ENCODE peak calls at places on chromosome 7, in ten cellular contexts. K is GM06990, C is A549, A is chondrocyte, J is endodermal cell, U is MCF 10A, W is lower lobe of right lung, Q is heart left ventricle, I is HL-60, G is choroid plexus epithelial cell. M is an unnamed sample.

GRCh38 chr7:65307651-65308299 is 65.9 kb upstream of the ZNF92 start:
- DNase-seq in K (peak), C (peak), A (no peak), J (peak), U (peak), W (no peak), Q (no peak), I (peak), G (peak), M (peak)

GRCh38 chr7:33062023-33062781 is at the start of gene NT5C3A:
- DNase-seq in K (no peak), C (no peak), A (peak), J (peak), U (peak), W (no peak), Q (peak), I (no peak), G (peak), M (peak)

GRCh38 chr7:140160308-140160707 is 16.5 kb downstream of the KDM7A start:
- DNase-seq in K (no peak), C (no peak), A (no peak), J (peak), U (no peak), W (no peak), Q (no peak), I (no peak), G (no peak), M (peak)

GRCh38 chr7:23184709-23185354 is 3.0 kb downstream of the NUP42 start:
- DNase-seq in K (no peak), C (peak), A (no peak), J (peak), U (peak), W (no peak), Q (no peak), I (no peak), G (peak), M (peak)

GRCh38 chr7:424301-424935 is 95.2 kb downstream of the PDGFA start:
- DNase-seq in K (no peak), C (no peak), A (peak), J (no peak), U (no peak), W (no peak), Q (no peak), I (no peak), G (no peak), M (no peak)

GRCh38 chr7:107035446-107035845 is 9.1 kb upstream of the PRKAR2B start:
- DNase-seq in K (no peak), C (peak), A (no peak), J (no peak), U (peak), W (no peak), Q (no peak), I (no peak), G (peak), M (no peak)

GRCh38 chr7:127350586-127350985 is 41.9 kb downstream of the ZNF800 start:
- DNase-seq in K (no peak), C (no peak), A (no peak), J (no peak), U (no peak), W (no peak), Q (no peak), I (no peak), G (no peak), M (no peak)

GRCh38 chr7:91598791-91599190 is 281.7 kb downstream of the MTERF1 start:
- DNase-seq in K (no peak), C (no peak), A (no peak), J (no peak), U (no peak), W (no peak), Q (no peak), I (no peak), G (no peak), M (no peak)

GRCh38 chr7:38229386-38229785 is 44.0 kb downstream of the TARP start:
- DNase-seq in K (no peak), C (no peak), A (no peak), J (no peak), U (peak), W (no peak), Q (no peak), I (no peak), G (peak), M (no peak)

GRCh38 chr7:101243786-101244384 is 996 bp downstream of the FIS1 start:
- DNase-seq in K (no peak), C (no peak), A (no peak), J (peak), U (no peak), W (no peak), Q (peak), I (no peak), G (peak), M (no peak)

GRCh38 chr7:27128776-27129728 is 1.5 kb downstream of the HOXA4 start:
- DNase-seq in K (no peak), C (no peak), A (no peak), J (peak), U (no peak), W (no peak), Q (no peak), I (no peak), G (no peak), M (no peak)

GRCh38 chr7:84704380-84704779 is 482.5 kb downstream of the SEMA3D start:
- DNase-seq in K (no peak), C (peak), A (no peak), J (peak), U (no peak), W (no peak), Q (no peak), I (no peak), G (no peak), M (no peak)

GRCh38 chr7:29140873-29141468 is 5.4 kb downstream of the CPVL start:
- DNase-seq in K (no peak), C (no peak), A (no peak), J (no peak), U (peak), W (no peak), Q (no peak), I (peak), G (peak), M (peak)

GRCh38 chr7:24817339-24817738 is 60.1 kb upstream of the GSDME start:
- DNase-seq in K (no peak), C (no peak), A (no peak), J (no peak), U (no peak), W (no peak), Q (no peak), I (no peak), G (no peak), M (no peak)

GRCh38 chr7:149197675-149198074 is 2.3 kb downstream of the ZNF282 start:
- DNase-seq in K (no peak), C (no peak), A (no peak), J (no peak), U (peak), W (no peak), Q (no peak), I (no peak), G (no peak), M (no peak)

GRCh38 chr7:86961686-86962085 is 97.8 kb downstream of the ELAPOR2 start:
- DNase-seq in K (no peak), C (no peak), A (no peak), J (peak), U (no peak), W (no peak), Q (no peak), I (no peak), G (no peak), M (no peak)

GRCh38 chr7:50145801-50146338 is 52.8 kb upstream of the ZPBP start:
- DNase-seq in K (peak), C (no peak), A (no peak), J (no peak), U (no peak), W (no peak), Q (no peak), I (no peak), G (no peak), M (no peak)

GRCh38 chr7:82506702-82507101 is 63.1 kb upstream of the CACNA2D1 start:
- DNase-seq in K (no peak), C (no peak), A (no peak), J (peak), U (no peak), W (no peak), Q (no peak), I (no peak), G (peak), M (peak)

GRCh38 chr7:47581821-47582747 is at the start of gene TNS3:
- DNase-seq in K (no peak), C (peak), A (no peak), J (peak), U (no peak), W (peak), Q (peak), I (no peak), G (peak), M (peak)

GRCh38 chr7:76048668-76048988 is 722 bp downstream of the MDH2 start:
- DNase-seq in K (no peak), C (peak), A (no peak), J (peak), U (peak), W (peak), Q (no peak), I (no peak), G (no peak), M (no peak)
- TF ChIP-seq CTCF in K (peak), C (no peak), A (peak), J (peak), U (peak), W (no peak), Q (no peak), I (no peak), G (peak), M (no peak)

DNA sequence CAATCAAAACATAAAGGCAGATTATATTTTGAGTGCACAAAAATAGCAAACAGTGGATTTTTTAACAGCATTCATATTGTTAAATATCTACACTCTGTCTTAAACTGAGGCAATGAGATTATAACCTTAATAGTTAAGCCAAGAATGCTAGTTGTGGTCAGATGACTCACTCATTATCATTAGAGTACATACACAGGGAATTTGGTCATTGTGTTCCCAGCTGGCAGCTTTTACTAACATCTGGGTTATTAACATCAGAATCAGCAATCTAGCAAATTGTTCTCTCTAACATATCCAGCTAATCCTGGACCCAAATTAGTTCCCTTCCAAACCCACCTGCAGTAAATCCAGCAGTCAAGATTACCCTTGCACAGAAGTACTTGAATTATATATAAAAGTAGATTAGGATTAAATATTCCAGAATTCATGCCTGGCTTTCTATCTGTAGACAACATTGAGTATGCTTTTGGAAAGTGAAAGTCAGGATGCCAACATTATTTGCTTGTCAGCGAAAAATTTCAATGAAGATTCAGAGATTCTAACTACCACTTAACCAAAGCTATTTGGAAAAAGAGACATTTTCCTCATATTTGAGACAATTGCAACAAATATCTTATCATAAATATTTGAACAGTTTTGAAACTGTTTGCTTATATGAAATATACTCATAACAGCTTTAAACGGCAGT is 1035.6 kb upstream of the PHF14 start:
- DNase-seq in K (no peak), C (no peak), A (no peak), J (no peak), U (peak), W (no peak), Q (no peak), I (no peak), G (peak), M (peak)
- TF ChIP-seq CTCF in K (no peak), C (no peak), A (no peak), J (no peak), U (no peak), W (no peak), Q (no peak), I (no peak), G (no peak), M (no peak)

GRCh38 chr7:96241834-96242233 is 80.1 kb downstream of the SLC25A13 start:
- DNase-seq in K (no peak), C (no peak), A (no peak), J (no peak), U (no peak), W (no peak), Q (no peak), I (no peak), G (peak), M (no peak)

GRCh38 chr7:96244992-96245292 is 77.0 kb downstream of the SLC25A13 start:
- DNase-seq in K (no peak), C (no peak), A (no peak), J (no peak), U (no peak), W (no peak), Q (no peak), I (no peak), G (no peak), M (no peak)

GRCh38 chr7:96246972-96247371 is 74.9 kb downstream of the SLC25A13 start:
- DNase-seq in K (no peak), C (no peak), A (no peak), J (no peak), U (no peak), W (no peak), Q (no peak), I (no peak), G (no peak), M (no peak)

GRCh38 chr7:96248405-96248804 is 73.5 kb downstream of the SLC25A13 start:
- DNase-seq in K (no peak), C (no peak), A (no peak), J (no peak), U (no peak), W (no peak), Q (no peak), I (no peak), G (no peak), M (no peak)

DNA sequence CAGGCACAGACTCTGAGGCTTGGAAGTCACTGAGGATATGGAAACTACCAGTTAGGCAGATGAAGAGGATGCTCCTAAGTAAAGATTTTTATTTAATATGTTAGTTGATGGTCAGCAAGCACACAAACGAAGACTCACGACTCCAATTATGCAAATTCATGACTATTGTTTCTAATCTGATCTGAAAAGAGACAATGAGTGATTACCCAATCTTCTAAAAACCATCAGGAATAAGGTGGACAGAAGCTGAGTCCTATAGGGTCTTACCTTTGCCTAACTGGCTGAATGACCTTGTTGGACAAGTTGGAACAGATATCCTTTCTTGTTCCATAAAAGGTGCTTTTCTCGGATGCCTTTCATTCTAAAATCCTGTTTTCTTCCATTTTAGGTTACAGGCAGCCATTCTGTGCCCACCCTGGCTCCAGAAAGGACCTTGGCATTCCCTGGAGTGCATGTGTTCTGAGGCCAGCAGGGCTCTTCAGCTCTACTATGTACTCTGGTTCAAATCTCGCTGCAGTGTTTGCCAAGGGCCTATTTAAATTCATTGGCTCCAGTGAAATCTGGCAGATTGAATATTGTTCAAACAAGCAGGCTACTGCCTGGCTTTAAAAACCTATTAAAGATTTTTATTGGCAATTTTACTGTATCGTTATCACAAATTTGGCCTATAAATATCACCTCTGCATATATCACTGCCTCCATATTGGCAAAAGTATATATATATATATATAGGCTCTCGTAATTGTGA is 77.5 kb downstream of the SLC25A13 start:
- DNase-seq in K (no peak), C (no peak), A (no peak), J (no peak), U (no peak), W (no peak), Q (no peak), I (no peak), G (no peak), M (no peak)
- TF ChIP-seq CTCF in K (no peak), C (no peak), A (no peak), J (no peak), U (no peak), W (no peak), Q (no peak), I (no peak), G (no peak), M (no peak)

GRCh38 chr7:119999743-120000475 is 273.1 kb upstream of the KCND2 start:
- DNase-seq in K (no peak), C (no peak), A (no peak), J (no peak), U (no peak), W (no peak), Q (no peak), I (no peak), G (peak), M (no peak)
- TF ChIP-seq CTCF in K (no peak), C (no peak), A (peak), J (peak), U (no peak), W (no peak), Q (no peak), I (no peak), G (no peak), M (no peak)

DNA sequence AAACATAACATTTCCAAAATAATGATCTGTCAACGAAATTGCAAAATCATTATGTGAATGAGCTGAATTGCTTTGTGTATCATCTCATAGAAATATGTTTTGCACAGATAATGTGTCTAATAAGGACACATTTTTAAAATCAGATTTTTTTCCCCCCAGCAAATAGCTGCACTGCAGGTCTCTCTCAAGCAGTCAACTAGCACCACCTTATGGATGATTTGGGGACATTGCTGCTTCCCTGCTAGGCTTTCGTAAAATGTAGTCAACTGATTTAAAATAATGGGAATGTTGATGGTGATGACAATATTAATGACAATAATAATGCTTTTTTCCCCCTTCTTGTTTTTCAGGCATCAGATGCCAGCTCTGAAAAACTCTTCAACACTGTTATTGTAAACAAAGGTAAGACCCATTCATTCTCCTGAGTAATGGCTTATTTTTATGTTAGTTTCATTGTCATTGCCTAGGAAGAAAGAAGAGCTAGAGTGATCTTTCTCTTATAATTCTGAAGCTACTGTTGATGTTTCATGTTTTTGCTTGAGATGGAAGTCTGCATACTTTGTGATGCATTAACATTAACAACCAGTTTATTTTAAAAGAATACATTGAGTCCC is 433.6 kb upstream of the GALNT17 start:
- DNase-seq in K (no peak), C (peak), A (no peak), J (no peak), U (peak), W (no peak), Q (no peak), I (no peak), G (peak), M (no peak)
- TF ChIP-seq CTCF in K (peak), C (peak), A (peak), J (peak), U (peak), W (peak), Q (peak), I (peak), G (peak), M (no peak)

DNA sequence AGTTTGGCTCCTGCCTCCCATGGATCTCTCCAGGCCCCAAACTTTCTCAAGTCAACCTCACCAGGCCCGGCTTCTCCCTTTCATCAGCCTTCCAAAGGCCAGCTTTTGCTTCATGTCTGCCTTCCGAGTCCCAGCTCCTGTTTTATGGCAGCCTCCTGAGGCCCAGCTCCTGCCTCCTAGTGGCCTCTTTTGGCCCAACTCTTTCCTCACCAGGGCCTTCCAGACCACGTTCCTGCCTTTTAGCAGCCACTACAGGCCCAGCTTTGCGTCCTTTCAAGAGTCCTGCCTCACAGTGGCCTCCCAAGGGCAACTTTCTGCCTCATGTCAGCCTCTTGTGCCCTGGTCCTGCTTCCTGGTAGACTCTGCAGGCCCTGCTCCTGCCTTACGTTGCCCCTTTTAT is 15.3 kb upstream of the TMEM248 start:
- DNase-seq in K (no peak), C (no peak), A (peak), J (peak), U (no peak), W (no peak), Q (no peak), I (no peak), G (no peak), M (no peak)
- TF ChIP-seq CTCF in K (peak), C (no peak), A (peak), J (peak), U (no peak), W (no peak), Q (no peak), I (no peak), G (peak), M (no peak)

DNA sequence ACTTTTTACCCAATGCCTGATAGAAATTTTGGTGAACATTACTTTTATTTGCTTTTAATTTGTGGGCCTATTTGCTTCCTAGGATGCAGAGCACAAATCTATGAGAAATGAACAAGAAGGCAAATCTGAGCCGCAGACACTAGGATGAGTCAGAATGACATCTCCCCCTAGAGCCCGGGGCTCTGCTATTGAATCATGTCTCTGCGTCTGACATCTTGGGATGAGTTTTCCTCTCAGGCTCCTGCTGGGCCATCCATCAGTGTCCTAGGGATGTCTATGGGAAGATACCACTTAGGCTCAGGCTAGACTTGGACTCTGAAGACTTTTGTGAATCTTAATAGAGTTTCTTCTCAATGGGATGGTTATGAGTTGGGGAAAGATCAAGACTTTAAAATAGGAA is 157.3 kb upstream of the MTPN start:
- DNase-seq in K (no peak), C (peak), A (no peak), J (no peak), U (peak), W (no peak), Q (no peak), I (no peak), G (peak), M (no peak)
- TF ChIP-seq CTCF in K (no peak), C (no peak), A (no peak), J (no peak), U (no peak), W (no peak), Q (no peak), I (no peak), G (no peak), M (no peak)

M was measured in Calu3.